ENCODE peak calls at places on chromosome 1, in six cellular contexts. G, F, C, R, H and T are unnamed samples.
A peak's percentile ranks its signal among the peaks of the same experiment; 100 is the strongest.

GRCh38 chr1:233879841-233880240 is 24.6 kb upstream of the SLC35F3 start:
- DNase-seq in G (no peak), F (no peak), C (peak; percentile 31), R (no peak), H (no peak), T (no peak)

GRCh38 chr1:38296047-38296446 is 249.5 kb upstream of the POU3F1 start:
- DNase-seq in G (no peak), F (no peak), C (no peak), R (no peak), H (no peak), T (no peak)

GRCh38 chr1:125086611-125087010 is 3901.8 kb downstream of the SRGAP2C start:
- DNase-seq in G (no peak), F (no peak), C (no peak), R (no peak), H (no peak), T (no peak)

GRCh38 chr1:205018381-205018780 is 24.6 kb upstream of the CNTN2 start:
- DNase-seq in G (no peak), F (no peak), C (no peak), R (no peak), H (no peak), T (no peak)

GRCh38 chr1:183303325-183303645 is 114.9 kb downstream of the NMNAT2 start:
- DNase-seq in G (no peak), F (no peak), C (no peak), R (no peak), H (no peak), T (no peak)

GRCh38 chr1:22254756-22255155 is 111.9 kb upstream of the WNT4 start:
- DNase-seq in G (no peak), F (no peak), C (no peak), R (no peak), H (no peak), T (no peak)

GRCh38 chr1:205670611-205671430 is 9.5 kb downstream of the SLC45A3 start:
- DNase-seq in G (no peak), F (no peak), C (no peak), R (no peak), H (no peak), T (peak; percentile 77)

GRCh38 chr1:180631197-180631765 is 541 bp upstream of the XPR1 start:
- DNase-seq in G (no peak), F (peak; percentile 62), C (no peak), R (no peak), H (no peak), T (no peak)

GRCh38 chr1:7317888-7318287 is 453.2 kb upstream of the VAMP3 start:
- DNase-seq in G (no peak), F (no peak), C (no peak), R (no peak), H (no peak), T (no peak)

GRCh38 chr1:63448741-63449140 is 74.3 kb downstream of the ITGB3BP start:
- DNase-seq in G (no peak), F (no peak), C (no peak), R (no peak), H (no peak), T (no peak)

GRCh38 chr1:54460346-54460745 is 54.2 kb upstream of the SSBP3 start:
- DNase-seq in G (no peak), F (no peak), C (no peak), R (no peak), H (peak; percentile 46), T (no peak)

GRCh38 chr1:241167121-241167619 is 189.8 kb downstream of the RGS7 start:
- DNase-seq in G (no peak), F (no peak), C (no peak), R (no peak), H (no peak), T (no peak)

GRCh38 chr1:18573170-18573569 is 57.5 kb upstream of the PAX7 start:
- DNase-seq in G (no peak), F (peak; percentile 17), C (no peak), R (no peak), H (no peak), T (no peak)

GRCh38 chr1:202433155-202434043 is 84.9 kb downstream of the PPP1R12B start:
- DNase-seq in G (no peak), F (no peak), C (no peak), R (no peak), H (no peak), T (no peak)

GRCh38 chr1:155049651-155050559 is 1.2 kb upstream of the ADAM15 start:
- DNase-seq in G (peak; percentile 43), F (no peak), C (peak; percentile 47), R (no peak), H (no peak), T (no peak)

GRCh38 chr1:162878000-162878596 is 17.1 kb upstream of the CCDC190 start:
- DNase-seq in G (peak; percentile 25), F (peak; percentile 80), C (peak; percentile 87), R (peak; percentile 73), H (no peak), T (no peak)

GRCh38 chr1:26168410-26169167 is at the start of gene C1orf232:
- DNase-seq in G (no peak), F (no peak), C (no peak), R (no peak), H (no peak), T (no peak)

GRCh38 chr1:235160395-235160964 is 570 bp downstream of the RBM34 start:
- DNase-seq in G (no peak), F (peak; percentile 86), C (peak; percentile 79), R (peak; percentile 67), H (no peak), T (no peak)

GRCh38 chr1:63731117-63732043 is 42.4 kb upstream of the ROR1 start:
- DNase-seq in G (no peak), F (no peak), C (peak; percentile 96), R (no peak), H (no peak), T (no peak)